ENCODE peak calls at places on chromosome 3, in nine cellular contexts. L is GM23248; V is uterus; D is heart left ventricle; W is lung; B is CD8-positive, alpha-beta T cell; Y is testis; R is sigmoid colon; G is neuronal stem cell. N is an unnamed sample.

GRCh38 chr3:46484911-46485696 is 12.7 kb upstream of the RTP3 start:
- DNase-seq in L (no peak), V (no peak), D (no peak), W (no peak), B (no peak), Y (no peak), R (peak; percentile 53), G (no peak), N (no peak)

GRCh38 chr3:4718179-4718736 is 225.1 kb downstream of the ITPR1 start:
- DNase-seq in L (no peak), V (no peak), D (no peak), W (no peak), B (no peak), Y (no peak), R (no peak), G (no peak), N (no peak)

GRCh38 chr3:188881954-188882641 is 289.7 kb upstream of the TPRG1 start:
- DNase-seq in L (peak; percentile 85), V (no peak), D (no peak), W (no peak), B (no peak), Y (no peak), R (no peak), G (no peak), N (no peak)

GRCh38 chr3:38651153-38651789 is 1.8 kb upstream of the SCN5A start:
- DNase-seq in L (peak; percentile 74), V (peak; percentile 56), D (peak; percentile 69), W (peak; percentile 71), B (peak; percentile 58), Y (peak; percentile 81), R (peak; percentile 77), G (peak; percentile 75), N (peak; percentile 35)

GRCh38 chr3:79737530-79737929 is 30.3 kb downstream of the ROBO1 start:
- DNase-seq in L (no peak), V (no peak), D (no peak), W (no peak), B (no peak), Y (no peak), R (no peak), G (no peak), N (no peak)

GRCh38 chr3:119380697-119381096 is 82.7 kb downstream of the TMEM39A start:
- DNase-seq in L (peak; percentile 17), V (no peak), D (no peak), W (no peak), B (no peak), Y (peak; percentile 48), R (no peak), G (no peak), N (no peak)

GRCh38 chr3:43031490-43032216 is 52.5 kb downstream of the GASK1A start:
- DNase-seq in L (peak; percentile 37), V (no peak), D (peak; percentile 14), W (no peak), B (no peak), Y (no peak), R (peak; percentile 80), G (no peak), N (no peak)

GRCh38 chr3:107753988-107754387 is 231.2 kb downstream of the BBX start:
- DNase-seq in L (no peak), V (no peak), D (no peak), W (no peak), B (no peak), Y (no peak), R (no peak), G (no peak), N (no peak)

DNA sequence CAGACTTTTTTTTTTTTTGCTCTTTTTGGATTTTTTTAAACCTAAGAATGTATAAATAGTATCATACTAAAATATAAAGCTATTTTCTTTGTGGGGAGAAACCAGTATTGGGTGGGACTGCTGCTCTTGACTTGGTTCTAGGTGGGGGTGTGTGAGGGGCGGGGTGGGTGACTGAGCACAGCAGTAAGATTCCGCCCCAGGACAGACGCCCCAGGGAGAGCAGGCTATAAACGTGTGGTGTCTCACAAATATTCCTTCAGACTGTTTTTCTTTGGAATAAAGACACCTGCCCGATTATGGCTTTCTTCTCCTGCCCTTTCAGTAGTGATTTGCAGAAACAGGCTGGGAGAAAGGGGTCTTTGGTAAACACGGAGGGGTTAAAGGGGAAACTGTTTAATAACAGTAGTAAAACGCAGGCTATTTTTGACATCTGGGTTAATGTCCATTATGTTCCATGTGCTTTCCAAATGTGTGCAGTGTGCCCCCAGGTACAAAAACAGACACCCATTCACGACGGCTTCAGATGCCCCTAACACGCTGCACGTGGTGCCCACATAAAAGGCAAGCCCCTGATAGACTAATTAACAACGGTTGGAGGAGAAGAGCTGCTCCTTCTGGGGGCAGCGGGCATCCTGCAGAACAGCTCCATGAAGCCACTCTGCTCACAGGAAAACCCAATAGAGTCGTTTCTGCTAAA is 28.6 kb upstream of the WNT5A start:
- DNase-seq in L (no peak), V (no peak), D (no peak), W (no peak), B (no peak), Y (no peak), R (no peak), G (no peak), N (no peak)
- H3K4me3 ChIP-seq in L (no peak overlapping the region), V (no peak overlapping the region), D (no peak overlapping the region), W (no peak overlapping the region), B (no peak overlapping the region), Y (no peak overlapping the region), R (no peak overlapping the region), G (no peak overlapping the region), N (no peak overlapping the region)

GRCh38 chr3:197248341-197248740 is 50.1 kb downstream of the DLG1 start:
- DNase-seq in L (no peak), V (no peak), D (no peak), W (no peak), B (no peak), Y (no peak), R (no peak), G (no peak), N (no peak)

GRCh38 chr3:197242784-197243432 is 55.5 kb downstream of the DLG1 start:
- DNase-seq in L (no peak), V (no peak), D (no peak), W (no peak), B (no peak), Y (no peak), R (no peak), G (no peak), N (no peak)

GRCh38 chr3:197249542-197249941 is 48.9 kb downstream of the DLG1 start:
- DNase-seq in L (peak; percentile 12), V (no peak), D (no peak), W (no peak), B (no peak), Y (no peak), R (no peak), G (no peak), N (no peak)

GRCh38 chr3:197241173-197241572 is 57.2 kb downstream of the DLG1 start:
- DNase-seq in L (no peak), V (no peak), D (no peak), W (no peak), B (no peak), Y (no peak), R (no peak), G (no peak), N (no peak)

DNA sequence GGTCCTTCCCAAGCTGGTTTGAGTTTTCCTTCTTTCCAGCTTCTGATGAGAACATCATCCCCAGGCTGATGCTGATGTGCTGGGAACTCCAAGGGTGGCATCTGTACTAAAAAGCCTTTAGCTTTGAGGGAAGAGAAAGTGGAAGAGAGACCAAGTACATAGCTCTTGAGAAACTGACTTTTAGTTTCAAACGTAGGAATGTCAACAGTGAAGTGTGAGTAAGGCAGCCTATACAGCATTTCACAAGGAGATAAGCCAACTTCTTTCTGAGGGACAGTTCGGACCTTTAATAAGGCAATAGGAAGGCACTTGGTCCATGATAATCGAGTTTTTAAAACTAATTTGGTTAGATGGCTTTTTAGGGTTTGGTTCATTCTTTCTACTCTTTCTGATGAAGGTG is 53.7 kb downstream of the DLG1 start:
- DNase-seq in L (no peak), V (no peak), D (no peak), W (no peak), B (no peak), Y (no peak), R (no peak), G (no peak), N (no peak)
- H3K9me3 ChIP-seq in L (peaks cover 15% of the 10 kb centered on the region), V (no peaks in the 10 kb centered on the region), D (peaks cover 54% of the 10 kb centered on the region), W (peaks cover 7% of the 10 kb centered on the region), B (peaks cover 22% of the 10 kb centered on the region), Y (no peaks in the 10 kb centered on the region), R (no peaks in the 10 kb centered on the region), G (peaks cover 98% of the 10 kb centered on the region), N (peaks cover 63% of the 10 kb centered on the region)

GRCh38 chr3:161153480-161153879 is 48.3 kb upstream of the B3GALNT1 start:
- DNase-seq in L (no peak), V (no peak), D (no peak), W (no peak), B (no peak), Y (no peak), R (no peak), G (no peak), N (no peak)

GRCh38 chr3:161150001-161150525 is 44.9 kb upstream of the B3GALNT1 start:
- DNase-seq in L (no peak), V (no peak), D (no peak), W (no peak), B (no peak), Y (no peak), R (no peak), G (no peak), N (no peak)

GRCh38 chr3:161149529-161149928 is 44.4 kb upstream of the B3GALNT1 start:
- DNase-seq in L (no peak), V (no peak), D (no peak), W (no peak), B (no peak), Y (no peak), R (no peak), G (no peak), N (no peak)

DNA sequence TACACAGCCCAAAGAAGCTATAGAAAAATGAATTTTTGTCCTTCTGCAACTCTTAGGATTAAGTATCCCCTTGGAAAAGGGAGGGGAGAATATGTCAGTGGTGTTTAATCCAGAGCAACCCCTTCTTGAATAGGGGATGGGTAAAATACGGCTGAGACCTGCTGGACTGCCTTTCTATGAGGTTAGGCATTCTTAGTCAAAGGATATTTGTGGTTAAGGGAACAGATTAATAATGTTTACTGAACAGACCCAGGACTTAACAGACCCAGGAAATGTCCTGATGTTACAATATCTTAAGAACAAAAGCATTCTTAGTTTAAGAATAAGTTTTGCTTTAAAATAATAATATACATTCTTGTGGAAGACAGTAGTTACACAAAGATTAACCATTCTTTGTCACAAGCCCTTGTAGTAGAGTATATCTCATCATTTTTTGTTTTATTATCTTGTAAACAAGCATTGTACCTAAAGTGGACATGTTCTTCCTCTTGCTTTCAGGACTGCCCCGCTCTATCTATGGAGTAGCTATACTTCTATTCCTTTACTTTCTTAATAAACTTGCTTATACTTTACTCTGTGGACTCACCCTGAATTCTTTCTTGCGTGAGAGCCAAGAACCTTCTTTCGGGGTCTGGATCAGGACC is 43.8 kb upstream of the B3GALNT1 start:
- DNase-seq in L (no peak), V (no peak), D (no peak), W (no peak), B (no peak), Y (no peak), R (no peak), G (no peak), N (no peak)
- H3K4me3 ChIP-seq in L (no peak overlapping the region), V (no peak overlapping the region), D (no peak overlapping the region), W (no peak overlapping the region), B (no peak overlapping the region), Y (no peak overlapping the region), R (no peak overlapping the region), G (no peak overlapping the region), N (no peak overlapping the region)

DNA sequence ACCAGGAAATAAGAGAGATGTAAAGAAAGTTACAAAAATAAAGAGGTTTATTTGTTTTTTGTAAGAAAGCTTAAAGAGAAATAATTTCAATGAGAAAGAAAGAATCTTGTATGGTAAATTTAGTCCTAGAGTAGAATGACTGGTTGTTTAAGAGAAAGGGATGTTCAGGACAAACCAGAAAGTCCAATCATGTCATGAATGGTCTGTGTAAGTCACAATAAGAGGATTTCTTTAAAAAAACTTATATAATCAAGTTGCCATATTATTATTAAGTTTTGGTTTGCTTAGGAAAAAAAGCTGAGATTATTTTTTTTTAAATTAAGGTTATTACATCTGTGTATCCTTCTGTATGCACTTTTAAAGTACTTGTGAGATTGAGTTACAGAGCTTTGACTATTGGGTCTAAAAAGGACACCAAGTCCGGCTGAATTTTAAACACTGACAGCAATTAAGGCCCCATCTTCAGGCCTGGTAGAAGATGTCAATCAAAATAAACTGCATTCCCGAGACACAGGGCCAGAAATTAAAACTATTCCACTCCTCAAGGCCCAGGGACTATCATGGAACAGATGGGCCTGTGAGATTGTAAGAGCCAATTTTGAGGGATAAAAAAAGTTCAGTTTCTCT is 12.2 kb downstream of the ERICH6 start:
- DNase-seq in L (no peak), V (no peak), D (no peak), W (no peak), B (no peak), Y (no peak), R (no peak), G (no peak), N (no peak)
- H3K9me3 ChIP-seq in L (no peaks in the 10 kb centered on the region), V (no peaks in the 10 kb centered on the region), D (peaks cover 6% of the 10 kb centered on the region), W (no peaks in the 10 kb centered on the region), B (no peaks in the 10 kb centered on the region), Y (no peaks in the 10 kb centered on the region), R (no peaks in the 10 kb centered on the region), G (peaks cover 20% of the 10 kb centered on the region), N (peaks cover 8% of the 10 kb centered on the region)

N was measured in CD4-positive, CD25-positive, alpha-beta regulatory T cell.